ENCODE peak calls at places on chromosomes 11 and 22, in seven cellular contexts. Y, J, E, D, I, U and K are unnamed samples.

GRCh38 chr11:63765688-63766241 is 2.8 kb downstream of the ZFTA start:
- DNase-seq in Y (no peak), J (no peak), E (no peak), D (no peak), I (no peak), U (no peak), K (no peak)

GRCh38 chr22:37741312-37741795 is 44.5 kb downstream of the TRIOBP start:
- DNase-seq in Y (no peak), J (peak), E (peak), D (no peak), I (peak), U (no peak), K (peak)

GRCh38 chr22:38865201-38866023 is 6.6 kb downstream of the CBX6 start:
- DNase-seq in Y (no peak), J (no peak), E (no peak), D (peak), I (no peak), U (no peak), K (no peak)

GRCh38 chr11:56103210-56103737 is at the start of gene OR8H2:
- DNase-seq in Y (no peak), J (no peak), E (no peak), D (no peak), I (no peak), U (no peak), K (no peak)

GRCh38 chr11:64305075-64305690 is at the start of gene ESRRA:
- DNase-seq in Y (peak), J (peak), E (peak), D (peak), I (peak), U (peak), K (peak)

GRCh38 chr11:58316142-58316541 is 42.7 kb downstream of the OR5B17 start:
- DNase-seq in Y (no peak), J (peak), E (peak), D (no peak), I (no peak), U (no peak), K (no peak)

GRCh38 chr11:36467913-36468312 is 42.2 kb downstream of the TRAF6 start:
- DNase-seq in Y (no peak), J (no peak), E (no peak), D (no peak), I (no peak), U (no peak), K (no peak)

GRCh38 chr11:108512706-108513105 is 14.5 kb upstream of the POGLUT3 start:
- DNase-seq in Y (no peak), J (no peak), E (no peak), D (no peak), I (peak), U (no peak), K (no peak)

GRCh38 chr11:69914286-69915150 is 95.3 kb upstream of the FGF3 start:
- DNase-seq in Y (no peak), J (no peak), E (no peak), D (peak), I (peak), U (no peak), K (no peak)

GRCh38 chr11:129992161-129992944 is 10.3 kb downstream of the PRDM10 start:
- DNase-seq in Y (no peak), J (peak), E (no peak), D (peak), I (no peak), U (no peak), K (peak)

GRCh38 chr22:19882446-19883381 is 28.0 kb upstream of the GNB1L start:
- DNase-seq in Y (no peak), J (no peak), E (no peak), D (peak), I (peak), U (no peak), K (no peak)

GRCh38 chr11:74418509-74418895 is 20.3 kb upstream of the PGM2L1 start:
- DNase-seq in Y (no peak), J (peak), E (peak), D (no peak), I (peak), U (no peak), K (no peak)

GRCh38 chr11:57214494-57214893 is 22.6 kb downstream of the APLNR start:
- DNase-seq in Y (no peak), J (peak), E (peak), D (no peak), I (peak), U (no peak), K (peak)

GRCh38 chr11:35064114-35064800 is 74.7 kb upstream of the CD44 start:
- DNase-seq in Y (no peak), J (peak), E (no peak), D (no peak), I (no peak), U (no peak), K (no peak)

GRCh38 chr11:86798988-86799387 is 1.4 kb upstream of the PRSS23 start:
- DNase-seq in Y (no peak), J (peak), E (peak), D (no peak), I (no peak), U (no peak), K (peak)

GRCh38 chr11:12914401-12914912 is 94.7 kb upstream of the RASSF10 start:
- DNase-seq in Y (peak), J (peak), E (peak), D (peak), I (peak), U (peak), K (peak)

GRCh38 chr11:36389811-36390210 is 93.7 kb downstream of the PRR5L start:
- DNase-seq in Y (no peak), J (peak), E (no peak), D (no peak), I (peak), U (no peak), K (peak)

GRCh38 chr22:46863794-46864193 is 101.3 kb downstream of the TBC1D22A start:
- DNase-seq in Y (no peak), J (no peak), E (no peak), D (no peak), I (no peak), U (no peak), K (no peak)

GRCh38 chr22:46865642-46866041 is 103.2 kb downstream of the TBC1D22A start:
- DNase-seq in Y (no peak), J (no peak), E (no peak), D (no peak), I (no peak), U (no peak), K (no peak)

GRCh38 chr22:46865052-46865434 is 102.6 kb downstream of the TBC1D22A start:
- DNase-seq in Y (no peak), J (no peak), E (no peak), D (no peak), I (no peak), U (no peak), K (no peak)

GRCh38 chr22:46862418-46863324 is 100.2 kb downstream of the TBC1D22A start:
- DNase-seq in Y (no peak), J (no peak), E (no peak), D (no peak), I (no peak), U (no peak), K (no peak)

DNA sequence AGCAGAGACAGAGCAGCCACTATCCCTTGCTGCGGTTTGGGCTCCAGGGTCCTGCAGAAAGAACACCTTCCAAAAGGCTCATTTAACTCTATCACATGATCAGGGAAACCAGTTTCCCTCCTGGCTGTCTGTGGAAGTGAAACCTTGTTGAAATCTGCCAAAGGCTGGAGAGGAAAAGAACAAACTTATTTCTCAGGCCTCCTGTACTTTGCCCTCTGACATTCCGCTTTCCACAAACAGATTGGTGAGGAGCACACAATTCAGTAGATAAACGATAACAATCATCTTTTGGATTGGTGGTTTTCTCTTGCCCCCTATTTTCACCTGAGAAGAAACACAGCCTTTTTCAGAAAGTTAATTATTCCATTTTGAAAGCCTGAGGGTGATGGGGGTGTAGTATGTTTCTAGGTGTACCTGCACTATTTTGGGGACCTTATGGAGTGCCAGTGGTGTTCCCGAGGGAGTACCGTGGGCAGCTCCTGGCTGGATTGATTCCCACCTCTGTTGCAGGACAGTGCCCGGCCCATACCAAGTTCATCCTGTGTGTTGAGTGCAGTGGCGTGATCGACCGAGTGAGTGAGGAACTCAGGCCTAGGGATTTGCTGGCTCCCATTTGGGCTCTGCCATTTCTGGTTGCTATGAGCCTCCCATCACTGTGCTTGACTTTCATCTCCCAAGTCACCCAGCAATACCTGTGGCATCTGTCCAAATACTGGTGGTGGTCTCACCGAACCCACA is 102.0 kb downstream of the TBC1D22A start:
- DNase-seq in Y (no peak), J (no peak), E (no peak), D (no peak), I (no peak), U (no peak), K (no peak)
- H4K8ac ChIP-seq in Y (no peak), J (no peak), E (no peak), D (no peak), I (no peak), U (no peak), K (no peak)

DNA sequence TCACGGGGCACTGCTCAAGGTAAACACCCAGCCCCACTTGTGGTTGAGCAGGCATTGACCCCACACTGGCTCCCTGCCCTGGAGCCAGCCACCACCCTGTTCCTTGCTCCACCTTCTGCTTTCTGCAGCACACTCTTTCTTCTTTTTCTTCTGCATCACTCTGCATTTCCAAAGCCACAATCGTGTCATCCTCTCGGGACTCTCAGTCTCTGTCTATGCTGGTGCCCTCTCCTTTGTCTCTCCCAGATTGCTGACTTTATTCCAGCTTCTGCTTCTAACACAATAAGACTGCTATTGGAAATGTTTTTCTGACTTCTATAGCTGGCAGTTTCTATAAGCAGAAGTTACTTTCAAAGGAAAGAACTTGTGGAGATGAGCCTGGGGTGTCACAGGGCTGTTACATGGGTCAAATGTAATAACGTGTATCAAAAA is 14.4 kb downstream of the GRAP2 start:
- DNase-seq in Y (no peak), J (no peak), E (no peak), D (no peak), I (no peak), U (no peak), K (no peak)
- H4K8ac ChIP-seq in Y (no peak), J (no peak), E (no peak), D (no peak), I (no peak), U (no peak), K (no peak)

GRCh38 chr11:45563801-45564200 is 101.6 kb downstream of the CHST1 start:
- DNase-seq in Y (no peak), J (no peak), E (no peak), D (no peak), I (no peak), U (no peak), K (peak)
- H4K8ac ChIP-seq in Y (no peak), J (no peak), E (no peak), D (no peak), I (no peak), U (no peak), K (no peak)

GRCh38 chr11:33463059-33463458 is 205.9 kb downstream of the HIPK3 start:
- DNase-seq in Y (no peak), J (peak), E (no peak), D (no peak), I (no peak), U (no peak), K (no peak)
- H4K8ac ChIP-seq in Y (no peak), J (no peak), E (no peak), D (no peak), I (no peak), U (no peak), K (no peak)